ENCODE peak calls at places on chromosomes 4 and X, in four cellular contexts. Q is K562, N is HepG2, T is GM12878. B is an unnamed sample.

GRCh38 chrX:124335598-124335997 is 3.1 kb downstream of the TEX13D start:
- DNase-seq in Q (no peak), N (no peak), T (no peak), B (no peak)

GRCh38 chr4:174156239-174156826 is 127.1 kb downstream of the FBXO8 start:
- DNase-seq in Q (peak; percentile 80), N (peak; percentile 23), T (peak; percentile 4), B (peak; percentile 45)

GRCh38 chr4:68404153-68404552 is 43.1 kb upstream of the TMPRSS11E start:
- DNase-seq in Q (no peak), N (no peak), T (no peak), B (no peak)

GRCh38 chr4:38717604-38718003 is 53.6 kb downstream of the KLF3 start:
- DNase-seq in Q (no peak), N (no peak), T (no peak), B (no peak)

GRCh38 chrX:134624046-134624430 is 34.2 kb downstream of the PLAC1 start:
- DNase-seq in Q (no peak), N (peak; percentile 24), T (no peak), B (no peak)

GRCh38 chrX:149527705-149528104 is 13.1 kb upstream of the EOLA1 start:
- DNase-seq in Q (peak; percentile 60), N (peak; percentile 21), T (no peak), B (peak; percentile 48)

GRCh38 chrX:147803948-147804347 is 107.8 kb upstream of the FMR1 start:
- DNase-seq in Q (peak; percentile 4), N (peak; percentile 24), T (no peak), B (peak; percentile 32)

GRCh38 chr4:86547140-86547539 is 47.0 kb upstream of the PTPN13 start:
- DNase-seq in Q (no peak), N (no peak), T (no peak), B (no peak)

GRCh38 chrX:110402091-110402854 is 43.6 kb downstream of the RTL9 start:
- DNase-seq in Q (peak; percentile 59), N (no peak), T (no peak), B (no peak)

GRCh38 chr4:16043820-16044554 is 39.8 kb downstream of the PROM1 start:
- DNase-seq in Q (no peak), N (no peak), T (no peak), B (no peak)

GRCh38 chr4:132001542-132001941 is 1147.6 kb upstream of the PCDH10 start:
- DNase-seq in Q (no peak), N (no peak), T (no peak), B (no peak)

GRCh38 chrX:25721564-25721963 is 416.6 kb upstream of the MAGEB18 start:
- DNase-seq in Q (peak; percentile 8), N (peak; percentile 1), T (no peak), B (no peak)

GRCh38 chrX:131783555-131784338 is 239.4 kb upstream of the STK26 start:
- DNase-seq in Q (no peak), N (no peak), T (peak; percentile 90), B (peak; percentile 55)

GRCh38 chr4:154985673-154986072 is 204.6 kb downstream of the RBM46 start:
- DNase-seq in Q (no peak), N (no peak), T (no peak), B (no peak)

GRCh38 chrX:97858592-97858991 is 974.9 kb downstream of the RPA4 start:
- DNase-seq in Q (no peak), N (no peak), T (no peak), B (no peak)

GRCh38 chr4:25524616-25525146 is 131.0 kb upstream of the SLC34A2 start:
- DNase-seq in Q (no peak), N (no peak), T (no peak), B (no peak)

GRCh38 chr4:39045791-39046221 is 13.6 kb upstream of the TMEM156 start:
- DNase-seq in Q (peak; percentile 50), N (peak; percentile 43), T (no peak), B (no peak)

GRCh38 chr4:54872246-54872645 is 214.5 kb downstream of the KIT start:
- DNase-seq in Q (no peak), N (no peak), T (no peak), B (no peak)

GRCh38 chr4:143406523-143406922 is 69.8 kb downstream of the GAB1 start:
- DNase-seq in Q (peak; percentile 31), N (peak; percentile 4), T (no peak), B (no peak)

GRCh38 chr4:52157641-52158316 is 106.7 kb downstream of the SPATA18 start:
- DNase-seq in Q (no peak), N (no peak), T (no peak), B (no peak)

GRCh38 chr4:48261288-48261687 is 8.3 kb downstream of the TEC start:
- DNase-seq in Q (no peak), N (no peak), T (no peak), B (no peak)

GRCh38 chr4:48752726-48753125 is 27.4 kb downstream of the FRYL start:
- DNase-seq in Q (no peak), N (no peak), T (no peak), B (no peak)

GRCh38 chr4:119731146-119731742 is 102.6 kb upstream of the PDE5A start:
- DNase-seq in Q (no peak), N (no peak), T (no peak), B (no peak)

GRCh38 chr4:25536577-25537325 is 118.9 kb upstream of the SLC34A2 start:
- DNase-seq in Q (no peak), N (no peak), T (no peak), B (no peak)

GRCh38 chrX:101257448-101258259 is 33.5 kb downstream of the TAF7L start:
- DNase-seq in Q (no peak), N (peak; percentile 0), T (no peak), B (no peak)

GRCh38 chr4:183099537-183100297 is 660 bp downstream of the WWC2 start:
- DNase-seq in Q (peak; percentile 45), N (peak; percentile 35), T (no peak), B (peak; percentile 19)

GRCh38 chr4:107709916-107710315 is 10.1 kb downstream of the PAPSS1 start:
- DNase-seq in Q (no peak), N (no peak), T (no peak), B (no peak)

GRCh38 chr4:54547299-54548097 is 110.3 kb upstream of the KIT start:
- DNase-seq in Q (no peak), N (no peak), T (peak; percentile 19), B (no peak)

GRCh38 chr4:25174674-25175073 is 14.4 kb upstream of the SEPSECS start:
- DNase-seq in Q (peak; percentile 9), N (no peak), T (no peak), B (no peak)

GRCh38 chr4:88949605-88950004 is 107.4 kb downstream of the FAM13A start:
- DNase-seq in Q (no peak), N (no peak), T (no peak), B (no peak)

GRCh38 chr4:176883681-176884418 is 91.1 kb upstream of the VEGFC start:
- DNase-seq in Q (no peak), N (no peak), T (no peak), B (no peak)

GRCh38 chrX:129323115-129323514 is 200.2 kb downstream of the SMARCA1 start:
- DNase-seq in Q (no peak), N (no peak), T (no peak), B (no peak)

GRCh38 chr4:174398728-174399127 is 115.0 kb downstream of the CEP44 start:
- DNase-seq in Q (peak; percentile 22), N (no peak), T (no peak), B (no peak)

GRCh38 chr4:33467291-33467690 is 2747.1 kb downstream of the PCDH7 start:
- DNase-seq in Q (no peak), N (no peak), T (no peak), B (no peak)

GRCh38 chr4:177479063-177479462 is 36.8 kb upstream of the AGA start:
- DNase-seq in Q (no peak), N (no peak), T (no peak), B (no peak)

GRCh38 chrX:153557618-153558017 is 40.2 kb downstream of the ATP2B3 start:
- DNase-seq in Q (no peak), N (no peak), T (no peak), B (no peak)

GRCh38 chrX:153560000-153560399 is 38.9 kb downstream of the CCNQ start:
- DNase-seq in Q (no peak), N (no peak), T (no peak), B (no peak)

GRCh38 chrX:153560466-153560865 is 38.5 kb downstream of the CCNQ start:
- DNase-seq in Q (no peak), N (no peak), T (no peak), B (no peak)

GRCh38 chrX:153554519-153555167 is 37.2 kb downstream of the ATP2B3 start:
- DNase-seq in Q (peak; percentile 75), N (peak; percentile 27), T (no peak), B (peak; percentile 81)

DNA sequence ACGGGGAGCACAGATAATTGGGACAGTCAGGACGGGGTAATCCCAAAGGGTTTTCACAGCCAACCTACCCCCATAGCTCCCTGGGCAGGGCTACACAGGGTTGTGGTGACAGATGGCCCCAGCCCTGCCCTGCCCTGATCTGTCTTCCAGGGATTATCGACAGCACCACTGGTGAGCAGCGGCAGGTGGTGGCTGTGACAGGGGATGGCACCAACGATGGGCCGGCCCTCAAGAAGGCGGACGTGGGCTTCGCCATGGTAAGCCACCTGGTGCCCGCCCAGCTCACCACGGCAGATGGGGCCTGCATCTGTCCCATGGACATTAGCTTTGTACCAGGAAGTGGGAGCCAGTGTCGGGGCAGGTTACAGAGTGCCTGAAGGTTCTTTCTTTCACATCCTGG is 39.3 kb downstream of the ATP2B3 start:
- DNase-seq in Q (no peak), N (no peak), T (no peak), B (no peak)
- TF ChIP-seq TARDBP in Q (no peak), N (no peak), T (no peak), B (no peak)

DNA sequence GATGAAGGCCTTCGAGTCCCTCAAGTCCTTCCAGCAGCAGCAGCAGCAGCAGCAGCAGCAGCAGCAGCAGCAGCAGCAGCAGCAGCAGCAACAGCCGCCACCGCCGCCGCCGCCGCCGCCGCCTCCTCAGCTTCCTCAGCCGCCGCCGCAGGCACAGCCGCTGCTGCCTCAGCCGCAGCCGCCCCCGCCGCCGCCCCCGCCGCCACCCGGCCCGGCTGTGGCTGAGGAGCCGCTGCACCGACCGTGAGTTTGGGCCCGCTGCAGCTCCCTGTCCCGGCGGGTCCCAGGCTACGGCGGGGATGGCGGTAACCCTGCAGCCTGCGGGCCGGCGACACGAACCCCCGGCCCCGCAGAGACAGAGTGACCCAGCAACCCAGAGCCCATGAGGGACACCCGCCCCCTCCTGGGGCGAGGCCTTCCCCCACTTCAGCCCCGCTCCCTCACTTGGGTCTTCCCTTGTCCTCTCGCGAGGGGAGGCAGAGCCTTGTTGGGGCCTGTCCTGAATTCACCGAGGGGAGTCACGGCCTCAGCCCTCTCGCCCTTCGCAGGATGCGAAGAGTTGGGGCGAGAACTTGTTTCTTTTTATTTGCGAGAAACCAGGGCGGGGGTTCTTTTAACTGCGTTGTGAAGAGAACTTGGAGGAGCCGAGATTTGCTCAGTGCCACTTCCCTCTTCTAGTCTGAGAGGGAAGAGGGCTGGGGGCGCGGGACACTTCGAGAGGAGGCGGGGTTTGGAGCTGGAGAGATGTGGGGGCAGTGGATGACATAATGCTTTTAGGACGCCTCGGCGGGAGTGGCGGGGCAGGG is 568 bp downstream of the HTT start:
- DNase-seq in Q (peak; percentile 85), N (peak; percentile 65), T (no peak), B (peak; percentile 67)
- TF ChIP-seq FOXK2 in Q (no peak), N (no peak), T (no peak), B (no peak)

DNA sequence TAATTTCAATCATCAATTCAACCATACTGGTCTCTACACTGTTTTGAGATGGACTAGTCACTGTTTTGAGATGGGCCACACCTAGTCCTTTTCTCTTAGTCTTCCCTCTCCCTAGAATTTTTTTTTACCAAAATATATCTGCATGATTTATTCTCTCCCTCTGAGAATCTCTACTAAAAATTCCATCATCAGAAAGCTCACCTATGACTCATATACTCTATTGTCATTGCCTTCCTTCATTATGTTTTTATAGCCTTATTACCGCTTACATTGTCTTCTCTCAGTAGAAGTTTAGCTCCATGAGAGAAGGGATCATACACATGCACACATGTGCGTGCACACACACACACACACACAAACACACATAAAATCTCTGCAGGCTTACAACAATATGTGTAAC is 303.6 kb downstream of the PCDH10 start:
- DNase-seq in Q (no peak), N (no peak), T (no peak), B (no peak)
- TF ChIP-seq TARDBP in Q (no peak), N (no peak), T (no peak), B (no peak)

GRCh38 chr4:41160856-41161255 is 53.5 kb downstream of the APBB2 start:
- DNase-seq in Q (no peak), N (no peak), T (no peak), B (no peak)
- TF ChIP-seq FOXK2 in Q (no peak), N (no peak), T (no peak), B (no peak)

B was measured in HEK293T.